ENCODE peak calls at places on chromosome 20, in seven cellular contexts. O is left ventricle myocardium inferior; W is heart left ventricle; U is GM23338; N is naive thymus-derived CD4-positive, alpha-beta T cell; T is ascending aorta; F is uterus. E is an unnamed sample.

GRCh38 chr20:50435397-50436051 is 74.7 kb upstream of the PTPN1 start:
- DNase-seq in O (no peak), W (no peak), U (no peak), N (no peak), T (no peak), F (no peak), E (no peak)

GRCh38 chr20:25009218-25010145 is 16.9 kb upstream of the APMAP start:
- DNase-seq in O (no peak), W (no peak), U (no peak), N (no peak), T (peak), F (no peak), E (no peak)

GRCh38 chr20:20037960-20038359 is 14.3 kb downstream of the CRNKL1 start:
- DNase-seq in O (no peak), W (no peak), U (peak), N (no peak), T (no peak), F (no peak), E (no peak)

GRCh38 chr20:58086763-58087566 is 141.5 kb downstream of the ANKRD60 start:
- DNase-seq in O (no peak), W (no peak), U (peak), N (no peak), T (peak), F (no peak), E (peak)

GRCh38 chr20:19210426-19211155 is 1.9 kb upstream of the SLC24A3 start:
- DNase-seq in O (no peak), W (no peak), U (no peak), N (no peak), T (no peak), F (peak), E (no peak)

GRCh38 chr20:15138548-15139126 is 801.2 kb upstream of the FLRT3 start:
- DNase-seq in O (no peak), W (no peak), U (no peak), N (no peak), T (no peak), F (no peak), E (no peak)

GRCh38 chr20:53901064-53901463 is 169.3 kb downstream of the BCAS1 start:
- DNase-seq in O (no peak), W (no peak), U (no peak), N (no peak), T (no peak), F (no peak), E (no peak)

GRCh38 chr20:20130399-20130798 is 78.1 kb downstream of the CFAP61 start:
- DNase-seq in O (no peak), W (no peak), U (peak), N (no peak), T (no peak), F (no peak), E (no peak)

GRCh38 chr20:40813213-40813510 is 124.1 kb upstream of the MAFB start:
- DNase-seq in O (no peak), W (no peak), U (no peak), N (no peak), T (no peak), F (no peak), E (no peak)

GRCh38 chr20:19504251-19504650 is 253.8 kb upstream of the RIN2 start:
- DNase-seq in O (no peak), W (no peak), U (no peak), N (no peak), T (no peak), F (no peak), E (no peak)

GRCh38 chr20:5073154-5074049 is 46.4 kb downstream of the PCNA start:
- DNase-seq in O (peak), W (peak), U (peak), N (no peak), T (peak), F (peak), E (peak)

GRCh38 chr20:2066461-2067122 is 35.0 kb upstream of the STK35 start:
- DNase-seq in O (no peak), W (no peak), U (no peak), N (no peak), T (no peak), F (no peak), E (no peak)

GRCh38 chr20:17570347-17571152 is 675 bp downstream of the DSTN start:
- DNase-seq in O (peak), W (peak), U (peak), N (peak), T (peak), F (peak), E (peak)

GRCh38 chr20:17569616-17570346 is at the start of gene DSTN:
- DNase-seq in O (peak), W (peak), U (peak), N (peak), T (peak), F (peak), E (peak)

GRCh38 chr20:17571967-17572638 is 2.2 kb downstream of the DSTN start:
- DNase-seq in O (no peak), W (no peak), U (no peak), N (no peak), T (no peak), F (no peak), E (no peak)

GRCh38 chr20:17568972-17569471 is 853 bp upstream of the DSTN start:
- DNase-seq in O (peak), W (peak), U (peak), N (no peak), T (peak), F (peak), E (peak)

GRCh38 chr20:17571153-17571527 is 1.3 kb downstream of the DSTN start:
- DNase-seq in O (no peak), W (no peak), U (no peak), N (peak), T (no peak), F (no peak), E (no peak)
- H3K27ac ChIP-seq in O (peak), W (peak), U (no peak), N (peak), T (peak), F (peak), E (no peak)

GRCh38 chr20:48919882-48920526 is 1.5 kb upstream of the ARFGEF2 start:
- DNase-seq in O (no peak), W (no peak), U (no peak), N (no peak), T (no peak), F (no peak), E (no peak)
- H3K4me3 ChIP-seq in O (no peak), W (no peak), U (no peak), N (peak), T (no peak), F (no peak), E (no peak)

GRCh38 chr20:39080326-39080725 is 118.2 kb downstream of the DHX35 start:
- DNase-seq in O (no peak), W (no peak), U (no peak), N (no peak), T (no peak), F (no peak), E (no peak)

GRCh38 chr20:39083781-39084180 is 121.6 kb downstream of the DHX35 start:
- DNase-seq in O (no peak), W (no peak), U (no peak), N (no peak), T (no peak), F (no peak), E (no peak)

GRCh38 chr20:39082686-39083085 is 120.5 kb downstream of the DHX35 start:
- DNase-seq in O (no peak), W (no peak), U (no peak), N (no peak), T (no peak), F (no peak), E (no peak)

GRCh38 chr20:39076958-39077357 is 114.8 kb downstream of the DHX35 start:
- DNase-seq in O (no peak), W (no peak), U (no peak), N (no peak), T (no peak), F (no peak), E (no peak)

DNA sequence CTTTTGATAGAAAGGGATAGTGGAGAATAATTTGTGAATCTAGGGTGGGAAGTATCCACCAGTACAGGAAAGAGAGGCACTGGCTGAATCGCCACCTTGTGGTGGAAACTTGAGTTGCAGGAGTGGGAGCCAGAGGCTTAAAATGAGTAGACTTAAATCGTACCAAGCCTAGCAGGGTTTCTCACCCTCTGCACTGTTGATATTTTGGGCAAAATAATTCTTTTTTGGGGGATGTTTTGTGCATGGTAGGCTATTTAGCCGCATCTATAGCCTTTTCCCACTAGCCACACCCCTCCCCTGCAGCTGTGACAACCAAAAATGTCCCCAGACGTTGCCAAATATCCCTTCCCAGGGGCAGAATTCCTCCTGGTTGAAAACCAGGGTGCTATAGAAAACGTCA is 119.1 kb downstream of the DHX35 start:
- DNase-seq in O (peak), W (peak), U (peak), N (peak), T (peak), F (peak), E (peak)
- H3K27ac ChIP-seq in O (no peak), W (no peak), U (no peak), N (no peak), T (no peak), F (no peak), E (no peak)

GRCh38 chr20:44552039-44552438 is 30.2 kb upstream of the SERINC3 start:
- DNase-seq in O (no peak), W (no peak), U (no peak), N (no peak), T (no peak), F (no peak), E (no peak)

GRCh38 chr20:44549123-44549522 is 27.3 kb upstream of the SERINC3 start:
- DNase-seq in O (no peak), W (no peak), U (no peak), N (no peak), T (no peak), F (no peak), E (no peak)

GRCh38 chr20:44547419-44547818 is 25.5 kb upstream of the SERINC3 start:
- DNase-seq in O (no peak), W (no peak), U (no peak), N (no peak), T (no peak), F (no peak), E (no peak)

GRCh38 chr20:44544178-44544719 is 22.4 kb upstream of the SERINC3 start:
- DNase-seq in O (no peak), W (no peak), U (no peak), N (no peak), T (no peak), F (no peak), E (no peak)

GRCh38 chr20:44548171-44548678 is 26.4 kb upstream of the SERINC3 start:
- DNase-seq in O (no peak), W (no peak), U (no peak), N (no peak), T (no peak), F (no peak), E (no peak)
- H3K4me3 ChIP-seq in O (peak), W (no peak), U (no peak), N (no peak), T (peak), F (no peak), E (no peak)

GRCh38 chr20:45817652-45818194 is 5.3 kb downstream of the UBE2C start:
- DNase-seq in O (no peak), W (no peak), U (no peak), N (no peak), T (no peak), F (no peak), E (no peak)
- H3K27ac ChIP-seq in O (no peak), W (no peak), U (peak), N (no peak), T (peak), F (peak), E (peak)

DNA sequence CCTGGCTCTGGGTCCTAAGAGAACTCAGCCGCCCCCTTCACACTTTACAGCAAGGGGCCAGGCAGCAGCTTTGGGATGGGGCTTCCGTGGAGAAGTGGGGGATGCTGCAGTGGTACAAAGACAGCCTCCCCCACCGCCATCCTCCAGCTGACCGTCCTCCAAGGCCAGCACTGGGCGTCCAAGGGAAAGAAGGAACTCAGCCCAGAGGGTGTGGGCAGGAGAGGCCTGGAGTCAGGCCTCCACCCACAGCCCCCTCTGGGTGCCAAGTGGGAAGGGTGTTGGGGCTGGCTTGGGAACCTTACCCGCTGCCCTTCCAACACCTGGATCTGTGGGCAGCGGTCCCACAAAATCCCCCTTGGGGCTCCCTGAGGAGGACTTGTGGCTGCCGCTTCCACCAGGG is 13.1 kb downstream of the STMN3 start:
- DNase-seq in O (no peak), W (no peak), U (no peak), N (no peak), T (no peak), F (no peak), E (peak)
- H3K4me3 ChIP-seq in O (peak), W (peak), U (no peak), N (peak), T (peak), F (no peak), E (no peak)

DNA sequence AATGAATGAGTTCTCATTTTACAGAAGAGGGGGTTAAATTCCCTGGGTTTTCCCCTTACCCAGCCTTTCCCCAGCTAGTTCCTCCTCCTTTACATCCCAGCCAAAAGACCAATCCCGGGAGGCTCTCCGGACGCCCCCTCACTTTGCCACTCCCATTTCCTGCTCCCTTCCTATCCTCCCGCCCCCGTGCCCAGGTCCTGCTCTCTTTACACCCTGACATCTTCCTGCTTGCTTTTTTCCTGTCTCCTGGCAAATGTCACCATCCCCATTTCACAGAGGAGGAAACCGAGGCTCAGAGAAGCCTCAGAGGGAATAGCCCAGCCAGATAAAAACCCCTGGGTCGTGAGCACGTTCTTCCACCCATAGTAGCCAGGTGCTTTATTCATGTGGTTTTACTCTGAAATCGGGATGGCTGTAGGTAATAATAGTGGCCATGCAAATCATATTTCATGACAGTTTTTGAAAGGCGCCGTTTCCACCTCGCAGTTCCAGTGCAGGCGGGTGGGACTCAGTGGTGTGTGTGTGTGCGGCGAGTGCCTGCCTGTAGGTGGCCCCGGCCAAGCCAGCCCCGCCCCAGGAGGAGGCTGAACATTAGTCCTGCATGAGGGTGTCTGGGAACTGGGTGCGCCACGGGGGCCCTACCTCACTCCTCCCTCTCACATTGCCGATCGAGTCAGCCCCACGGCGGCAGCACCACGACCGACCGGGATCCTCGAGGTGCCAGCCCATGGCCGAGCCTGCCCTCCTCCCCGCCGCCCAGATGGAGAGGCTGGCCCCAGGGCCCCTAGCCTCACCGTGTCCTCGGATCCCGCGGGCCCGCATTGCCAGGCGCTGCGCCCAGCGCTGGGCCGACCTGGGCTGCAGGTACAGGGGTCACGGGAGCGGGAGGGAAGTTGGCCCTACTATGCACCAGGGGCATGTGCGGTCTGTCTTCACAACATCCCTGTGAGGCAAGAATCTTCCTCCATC is at the start of gene ARHGAP40:
- DNase-seq in O (no peak), W (no peak), U (peak), N (no peak), T (no peak), F (no peak), E (no peak)
- H3K27ac ChIP-seq in O (no peak), W (no peak), U (no peak), N (no peak), T (no peak), F (no peak), E (no peak)

GRCh38 chr20:36974660-36975059 is 23.2 kb upstream of the SAMHD1 start:
- DNase-seq in O (no peak), W (no peak), U (no peak), N (peak), T (no peak), F (no peak), E (no peak)

GRCh38 chr20:36969478-36970186 is 18.1 kb upstream of the SAMHD1 start:
- DNase-seq in O (no peak), W (no peak), U (no peak), N (peak), T (no peak), F (no peak), E (no peak)

GRCh38 chr20:36971103-36971502 is 19.6 kb upstream of the SAMHD1 start:
- DNase-seq in O (no peak), W (no peak), U (no peak), N (no peak), T (no peak), F (no peak), E (no peak)

DNA sequence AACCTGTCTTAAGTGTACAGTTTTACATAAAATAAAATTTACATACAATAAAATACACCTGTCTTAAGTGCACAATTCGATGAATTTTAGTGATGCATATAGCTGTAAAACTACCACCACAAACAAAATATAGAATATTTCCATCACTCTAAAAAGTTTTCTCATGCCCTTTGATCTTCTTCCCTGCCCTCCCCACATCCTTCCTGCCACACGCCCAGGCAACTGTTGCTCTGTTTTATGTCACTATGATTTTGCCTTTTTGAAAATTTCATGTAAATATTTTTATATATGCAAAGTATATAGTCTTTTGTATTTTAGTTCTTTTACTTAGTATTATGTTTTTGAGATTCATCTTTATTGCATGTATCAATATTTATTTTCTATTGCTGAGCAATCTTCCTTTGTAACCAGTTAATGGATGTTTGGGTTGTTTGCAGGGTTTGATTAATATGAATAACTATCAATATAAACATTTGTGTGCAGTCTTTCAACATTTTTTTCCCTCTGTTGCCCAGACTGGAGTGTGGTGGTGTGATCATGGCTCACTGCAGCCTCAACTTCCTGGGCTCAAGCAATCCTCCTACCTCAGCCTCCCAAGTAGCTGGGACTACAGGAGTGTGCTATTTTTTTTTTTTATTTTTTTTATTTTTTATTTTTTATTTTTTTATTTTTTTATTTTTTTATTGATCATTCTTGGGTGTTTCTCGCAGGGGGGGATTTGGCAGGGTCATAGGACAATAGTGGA is 23.7 kb upstream of the SAMHD1 start:
- DNase-seq in O (no peak), W (no peak), U (no peak), N (peak), T (no peak), F (no peak), E (no peak)
- H3K4me3 ChIP-seq in O (no peak), W (no peak), U (no peak), N (peak), T (no peak), F (no peak), E (no peak)

DNA sequence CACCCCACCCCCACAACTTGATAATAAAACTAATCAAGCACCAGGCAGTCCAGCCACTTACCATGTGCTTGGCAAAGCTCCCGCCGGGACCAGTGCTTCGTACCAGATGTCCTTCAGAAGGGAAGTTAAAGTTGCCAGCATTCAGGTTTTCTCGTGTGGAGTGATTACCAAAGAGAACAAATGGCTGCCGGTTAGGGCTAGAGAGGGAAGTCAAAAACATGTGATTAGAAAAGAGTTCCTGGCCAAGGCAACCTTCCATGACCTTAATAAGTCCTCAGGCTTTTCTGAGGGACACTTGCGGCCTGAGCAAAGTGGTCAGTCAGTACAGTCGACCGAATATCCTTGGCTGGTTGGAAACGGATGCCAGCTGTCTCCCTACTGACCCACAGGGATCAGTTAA is 67.0 kb downstream of the DNAAF9 start:
- DNase-seq in O (peak), W (peak), U (no peak), N (no peak), T (peak), F (no peak), E (peak)
- H3K27ac ChIP-seq in O (peak), W (peak), U (no peak), N (no peak), T (no peak), F (no peak), E (peak)

E was measured in right cardiac atrium.